ENCODE peak calls at places on chromosomes 5 and 9, in nine cellular contexts. One of them, this sample, is unnamed.

GRCh38 chr5:175202461-175203065 is 241.4 kb downstream of the DRD1 start:
- DNase-seq in Right ventricle myocardium superior: no peak
- DNase-seq in MM.1S: no peak
- DNase-seq in DND-41: no peak
- DNase-seq in fibroblast of pulmonary artery: peak
- DNase-seq in dorsolateral prefrontal cortex: no peak
- DNase-seq in lower leg skin: no peak
- DNase-seq in stimulated activated CD8-positive, alpha-beta memory T cell treated with anti-CD3 and anti-CD28 coated beads, Interleukin-12 subunit alpha, Interleukin-12 subunit beta, amount 100 ng/mL, for 4 hours: no peak
- DNase-seq in activated CD8-positive, alpha-beta memory T cell treated with anti-CD3 and anti-CD28 coated beads for 1 hour: no peak
- DNase-seq in this sample: peak

GRCh38 chr5:138752951-138753793 is at the start of gene CTNNA1:
- DNase-seq in MM.1S: peak
- DNase-seq in dorsolateral prefrontal cortex: peak
- DNase-seq in lower leg skin: peak
- DNase-seq in fibroblast of pulmonary artery: peak
- DNase-seq in stimulated activated CD8-positive, alpha-beta memory T cell treated with anti-CD3 and anti-CD28 coated beads, Interleukin-12 subunit alpha, Interleukin-12 subunit beta, amount 100 ng/mL, for 4 hours: peak
- DNase-seq in Right ventricle myocardium superior: peak
- DNase-seq in DND-41: no peak
- DNase-seq in activated CD8-positive, alpha-beta memory T cell treated with anti-CD3 and anti-CD28 coated beads for 1 hour: peak
- DNase-seq in this sample: peak

GRCh38 chr9:99403371-99403770 is 181.3 kb downstream of the SEC61B start:
- DNase-seq in fibroblast of pulmonary artery: no peak
- DNase-seq in DND-41: no peak
- DNase-seq in Right ventricle myocardium superior: no peak
- DNase-seq in lower leg skin: no peak
- DNase-seq in activated CD8-positive, alpha-beta memory T cell treated with anti-CD3 and anti-CD28 coated beads for 1 hour: no peak
- DNase-seq in dorsolateral prefrontal cortex: no peak
- DNase-seq in MM.1S: no peak
- DNase-seq in stimulated activated CD8-positive, alpha-beta memory T cell treated with anti-CD3 and anti-CD28 coated beads, Interleukin-12 subunit alpha, Interleukin-12 subunit beta, amount 100 ng/mL, for 4 hours: no peak
- DNase-seq in this sample: no peak

GRCh38 chr5:132059043-132059695 is 1.3 kb upstream of the IL3 start:
- DNase-seq in activated CD8-positive, alpha-beta memory T cell treated with anti-CD3 and anti-CD28 coated beads for 1 hour: no peak
- DNase-seq in stimulated activated CD8-positive, alpha-beta memory T cell treated with anti-CD3 and anti-CD28 coated beads, Interleukin-12 subunit alpha, Interleukin-12 subunit beta, amount 100 ng/mL, for 4 hours: no peak
- DNase-seq in MM.1S: no peak
- DNase-seq in fibroblast of pulmonary artery: no peak
- DNase-seq in lower leg skin: peak
- DNase-seq in DND-41: peak
- DNase-seq in dorsolateral prefrontal cortex: peak
- DNase-seq in Right ventricle myocardium superior: no peak
- DNase-seq in this sample: no peak

GRCh38 chr9:127979333-127980055 is 1.3 kb downstream of the EEIG1 start:
- DNase-seq in DND-41: peak
- DNase-seq in activated CD8-positive, alpha-beta memory T cell treated with anti-CD3 and anti-CD28 coated beads for 1 hour: no peak
- DNase-seq in dorsolateral prefrontal cortex: peak
- DNase-seq in MM.1S: peak
- DNase-seq in stimulated activated CD8-positive, alpha-beta memory T cell treated with anti-CD3 and anti-CD28 coated beads, Interleukin-12 subunit alpha, Interleukin-12 subunit beta, amount 100 ng/mL, for 4 hours: no peak
- DNase-seq in fibroblast of pulmonary artery: peak
- DNase-seq in lower leg skin: no peak
- DNase-seq in Right ventricle myocardium superior: peak
- DNase-seq in this sample: peak

GRCh38 chr9:126397056-126397455 is 70.4 kb downstream of the MVB12B start:
- DNase-seq in DND-41: peak
- DNase-seq in MM.1S: peak
- DNase-seq in Right ventricle myocardium superior: no peak
- DNase-seq in activated CD8-positive, alpha-beta memory T cell treated with anti-CD3 and anti-CD28 coated beads for 1 hour: peak
- DNase-seq in stimulated activated CD8-positive, alpha-beta memory T cell treated with anti-CD3 and anti-CD28 coated beads, Interleukin-12 subunit alpha, Interleukin-12 subunit beta, amount 100 ng/mL, for 4 hours: peak
- DNase-seq in dorsolateral prefrontal cortex: no peak
- DNase-seq in lower leg skin: no peak
- DNase-seq in fibroblast of pulmonary artery: no peak
- DNase-seq in this sample: no peak

GRCh38 chr5:121029536-121030245 is 565.6 kb downstream of the PRR16 start:
- DNase-seq in MM.1S: no peak
- DNase-seq in activated CD8-positive, alpha-beta memory T cell treated with anti-CD3 and anti-CD28 coated beads for 1 hour: no peak
- DNase-seq in lower leg skin: no peak
- DNase-seq in Right ventricle myocardium superior: no peak
- DNase-seq in dorsolateral prefrontal cortex: no peak
- DNase-seq in fibroblast of pulmonary artery: no peak
- DNase-seq in stimulated activated CD8-positive, alpha-beta memory T cell treated with anti-CD3 and anti-CD28 coated beads, Interleukin-12 subunit alpha, Interleukin-12 subunit beta, amount 100 ng/mL, for 4 hours: no peak
- DNase-seq in DND-41: no peak
- DNase-seq in this sample: no peak

GRCh38 chr9:4141201-4141750 is 158.6 kb downstream of the GLIS3 start:
- DNase-seq in DND-41: no peak
- DNase-seq in dorsolateral prefrontal cortex: no peak
- DNase-seq in Right ventricle myocardium superior: no peak
- DNase-seq in fibroblast of pulmonary artery: no peak
- DNase-seq in activated CD8-positive, alpha-beta memory T cell treated with anti-CD3 and anti-CD28 coated beads for 1 hour: no peak
- DNase-seq in MM.1S: no peak
- DNase-seq in stimulated activated CD8-positive, alpha-beta memory T cell treated with anti-CD3 and anti-CD28 coated beads, Interleukin-12 subunit alpha, Interleukin-12 subunit beta, amount 100 ng/mL, for 4 hours: no peak
- DNase-seq in lower leg skin: no peak
- DNase-seq in this sample: peak

GRCh38 chr9:17519761-17520160 is 59.1 kb upstream of the SH3GL2 start:
- DNase-seq in fibroblast of pulmonary artery: peak
- DNase-seq in DND-41: no peak
- DNase-seq in dorsolateral prefrontal cortex: no peak
- DNase-seq in lower leg skin: no peak
- DNase-seq in stimulated activated CD8-positive, alpha-beta memory T cell treated with anti-CD3 and anti-CD28 coated beads, Interleukin-12 subunit alpha, Interleukin-12 subunit beta, amount 100 ng/mL, for 4 hours: no peak
- DNase-seq in activated CD8-positive, alpha-beta memory T cell treated with anti-CD3 and anti-CD28 coated beads for 1 hour: no peak
- DNase-seq in MM.1S: no peak
- DNase-seq in Right ventricle myocardium superior: no peak
- DNase-seq in this sample: no peak

GRCh38 chr5:69252437-69252836 is 17.8 kb downstream of the CDK7 start:
- DNase-seq in stimulated activated CD8-positive, alpha-beta memory T cell treated with anti-CD3 and anti-CD28 coated beads, Interleukin-12 subunit alpha, Interleukin-12 subunit beta, amount 100 ng/mL, for 4 hours: no peak
- DNase-seq in fibroblast of pulmonary artery: no peak
- DNase-seq in lower leg skin: no peak
- DNase-seq in activated CD8-positive, alpha-beta memory T cell treated with anti-CD3 and anti-CD28 coated beads for 1 hour: no peak
- DNase-seq in DND-41: no peak
- DNase-seq in MM.1S: no peak
- DNase-seq in dorsolateral prefrontal cortex: no peak
- DNase-seq in Right ventricle myocardium superior: no peak
- DNase-seq in this sample: no peak

GRCh38 chr9:89808801-89809200 is 204.0 kb downstream of the GADD45G start:
- DNase-seq in dorsolateral prefrontal cortex: no peak
- DNase-seq in DND-41: no peak
- DNase-seq in activated CD8-positive, alpha-beta memory T cell treated with anti-CD3 and anti-CD28 coated beads for 1 hour: no peak
- DNase-seq in Right ventricle myocardium superior: no peak
- DNase-seq in stimulated activated CD8-positive, alpha-beta memory T cell treated with anti-CD3 and anti-CD28 coated beads, Interleukin-12 subunit alpha, Interleukin-12 subunit beta, amount 100 ng/mL, for 4 hours: no peak
- DNase-seq in lower leg skin: no peak
- DNase-seq in fibroblast of pulmonary artery: peak
- DNase-seq in MM.1S: no peak
- DNase-seq in this sample: peak

GRCh38 chr9:5838884-5839571 is 6.1 kb upstream of the ERMP1 start:
- DNase-seq in Right ventricle myocardium superior: no peak
- DNase-seq in stimulated activated CD8-positive, alpha-beta memory T cell treated with anti-CD3 and anti-CD28 coated beads, Interleukin-12 subunit alpha, Interleukin-12 subunit beta, amount 100 ng/mL, for 4 hours: no peak
- DNase-seq in activated CD8-positive, alpha-beta memory T cell treated with anti-CD3 and anti-CD28 coated beads for 1 hour: no peak
- DNase-seq in MM.1S: peak
- DNase-seq in lower leg skin: no peak
- DNase-seq in dorsolateral prefrontal cortex: no peak
- DNase-seq in fibroblast of pulmonary artery: peak
- DNase-seq in DND-41: no peak
- DNase-seq in this sample: peak

GRCh38 chr5:123717139-123717538 is 205.2 kb downstream of the CSNK1G3 start:
- DNase-seq in Right ventricle myocardium superior: no peak
- DNase-seq in MM.1S: no peak
- DNase-seq in stimulated activated CD8-positive, alpha-beta memory T cell treated with anti-CD3 and anti-CD28 coated beads, Interleukin-12 subunit alpha, Interleukin-12 subunit beta, amount 100 ng/mL, for 4 hours: no peak
- DNase-seq in fibroblast of pulmonary artery: peak
- DNase-seq in DND-41: no peak
- DNase-seq in lower leg skin: no peak
- DNase-seq in dorsolateral prefrontal cortex: no peak
- DNase-seq in activated CD8-positive, alpha-beta memory T cell treated with anti-CD3 and anti-CD28 coated beads for 1 hour: no peak
- DNase-seq in this sample: peak

GRCh38 chr5:61455179-61456006 is 123.3 kb downstream of the ZSWIM6 start:
- DNase-seq in MM.1S: no peak
- DNase-seq in dorsolateral prefrontal cortex: no peak
- DNase-seq in activated CD8-positive, alpha-beta memory T cell treated with anti-CD3 and anti-CD28 coated beads for 1 hour: no peak
- DNase-seq in DND-41: no peak
- DNase-seq in lower leg skin: no peak
- DNase-seq in fibroblast of pulmonary artery: no peak
- DNase-seq in stimulated activated CD8-positive, alpha-beta memory T cell treated with anti-CD3 and anti-CD28 coated beads, Interleukin-12 subunit alpha, Interleukin-12 subunit beta, amount 100 ng/mL, for 4 hours: no peak
- DNase-seq in Right ventricle myocardium superior: no peak
- DNase-seq in this sample: no peak

GRCh38 chr9:85741112-85741874 is 461 bp downstream of the AGTPBP1 start:
- DNase-seq in MM.1S: peak
- DNase-seq in activated CD8-positive, alpha-beta memory T cell treated with anti-CD3 and anti-CD28 coated beads for 1 hour: peak
- DNase-seq in fibroblast of pulmonary artery: peak
- DNase-seq in Right ventricle myocardium superior: peak
- DNase-seq in DND-41: peak
- DNase-seq in lower leg skin: peak
- DNase-seq in dorsolateral prefrontal cortex: peak
- DNase-seq in stimulated activated CD8-positive, alpha-beta memory T cell treated with anti-CD3 and anti-CD28 coated beads, Interleukin-12 subunit alpha, Interleukin-12 subunit beta, amount 100 ng/mL, for 4 hours: peak
- DNase-seq in this sample: no peak